ENCODE peak calls at places on chromosomes 6 and 20, in eight cellular contexts. One of them, this sample, is unnamed.

GRCh38 chr20:18404172-18404571 is 62.7 kb downstream of the DZANK1 start:
- DNase-seq in GM23248: peak
- DNase-seq in activated naive CD4-positive, alpha-beta T cell: no peak
- DNase-seq in AG04450: no peak
- DNase-seq in NCI-H510A treated with DMSO at 0.1 percent for 48 hours: no peak
- DNase-seq in AG04449: no peak
- DNase-seq in left lung: no peak
- DNase-seq in KG1: no peak
- DNase-seq in this sample: peak

GRCh38 chr6:161256390-161256789 is 17.5 kb downstream of the AGPAT4 start:
- DNase-seq in GM23248: no peak
- DNase-seq in left lung: no peak
- DNase-seq in activated naive CD4-positive, alpha-beta T cell: no peak
- DNase-seq in AG04450: no peak
- DNase-seq in KG1: no peak
- DNase-seq in NCI-H510A treated with DMSO at 0.1 percent for 48 hours: no peak
- DNase-seq in AG04449: no peak
- DNase-seq in this sample: no peak

GRCh38 chr6:147022041-147022440 is 182.2 kb upstream of the STXBP5 start:
- DNase-seq in GM23248: peak
- DNase-seq in activated naive CD4-positive, alpha-beta T cell: no peak
- DNase-seq in AG04449: no peak
- DNase-seq in NCI-H510A treated with DMSO at 0.1 percent for 48 hours: no peak
- DNase-seq in left lung: no peak
- DNase-seq in AG04450: no peak
- DNase-seq in KG1: no peak
- DNase-seq in this sample: peak

GRCh38 chr6:49923826-49924225 is 40.1 kb downstream of the DEFB114 start:
- DNase-seq in activated naive CD4-positive, alpha-beta T cell: no peak
- DNase-seq in KG1: no peak
- DNase-seq in left lung: no peak
- DNase-seq in GM23248: no peak
- DNase-seq in NCI-H510A treated with DMSO at 0.1 percent for 48 hours: peak
- DNase-seq in AG04449: no peak
- DNase-seq in AG04450: no peak
- DNase-seq in this sample: no peak

GRCh38 chr6:132491303-132491702 is 21.6 kb downstream of the STX7 start:
- DNase-seq in KG1: no peak
- DNase-seq in activated naive CD4-positive, alpha-beta T cell: no peak
- DNase-seq in AG04449: no peak
- DNase-seq in left lung: no peak
- DNase-seq in NCI-H510A treated with DMSO at 0.1 percent for 48 hours: no peak
- DNase-seq in GM23248: peak
- DNase-seq in AG04450: no peak
- DNase-seq in this sample: peak

GRCh38 chr20:41476013-41476441 is 109.4 kb upstream of the EMILIN3 start:
- DNase-seq in GM23248: peak
- DNase-seq in left lung: no peak
- DNase-seq in activated naive CD4-positive, alpha-beta T cell: no peak
- DNase-seq in AG04449: no peak
- DNase-seq in KG1: no peak
- DNase-seq in AG04450: peak
- DNase-seq in NCI-H510A treated with DMSO at 0.1 percent for 48 hours: peak
- DNase-seq in this sample: peak

GRCh38 chr6:15427360-15428070 is 181.6 kb downstream of the JARID2 start:
- DNase-seq in GM23248: no peak
- DNase-seq in left lung: no peak
- DNase-seq in AG04449: no peak
- DNase-seq in AG04450: no peak
- DNase-seq in KG1: no peak
- DNase-seq in activated naive CD4-positive, alpha-beta T cell: no peak
- DNase-seq in NCI-H510A treated with DMSO at 0.1 percent for 48 hours: peak
- DNase-seq in this sample: no peak

GRCh38 chr6:44428682-44429081 is 41.2 kb downstream of the CDC5L start:
- DNase-seq in activated naive CD4-positive, alpha-beta T cell: no peak
- DNase-seq in AG04449: no peak
- DNase-seq in AG04450: no peak
- DNase-seq in GM23248: peak
- DNase-seq in NCI-H510A treated with DMSO at 0.1 percent for 48 hours: no peak
- DNase-seq in KG1: no peak
- DNase-seq in left lung: no peak
- DNase-seq in this sample: no peak

GRCh38 chr6:25107218-25107617 is 171.5 kb upstream of the RIPOR2 start:
- DNase-seq in AG04450: no peak
- DNase-seq in KG1: no peak
- DNase-seq in left lung: no peak
- DNase-seq in activated naive CD4-positive, alpha-beta T cell: no peak
- DNase-seq in AG04449: no peak
- DNase-seq in NCI-H510A treated with DMSO at 0.1 percent for 48 hours: peak
- DNase-seq in GM23248: no peak
- DNase-seq in this sample: no peak

GRCh38 chr6:45812937-45813336 is 202.7 kb downstream of the CLIC5 start:
- DNase-seq in activated naive CD4-positive, alpha-beta T cell: no peak
- DNase-seq in AG04450: no peak
- DNase-seq in AG04449: no peak
- DNase-seq in KG1: no peak
- DNase-seq in GM23248: no peak
- DNase-seq in left lung: no peak
- DNase-seq in NCI-H510A treated with DMSO at 0.1 percent for 48 hours: no peak
- DNase-seq in this sample: peak

GRCh38 chr20:6882911-6883310 is 115.4 kb downstream of the BMP2 start:
- DNase-seq in left lung: no peak
- DNase-seq in NCI-H510A treated with DMSO at 0.1 percent for 48 hours: no peak
- DNase-seq in activated naive CD4-positive, alpha-beta T cell: no peak
- DNase-seq in GM23248: peak
- DNase-seq in KG1: no peak
- DNase-seq in AG04449: no peak
- DNase-seq in AG04450: no peak
- DNase-seq in this sample: peak

GRCh38 chr20:5535211-5535756 is 214.9 kb upstream of the SHLD1 start:
- DNase-seq in AG04449: peak
- DNase-seq in NCI-H510A treated with DMSO at 0.1 percent for 48 hours: no peak
- DNase-seq in GM23248: peak
- DNase-seq in AG04450: peak
- DNase-seq in activated naive CD4-positive, alpha-beta T cell: no peak
- DNase-seq in left lung: no peak
- DNase-seq in KG1: no peak
- DNase-seq in this sample: no peak

GRCh38 chr6:43173496-43174262 is 2.6 kb downstream of the SRF start:
- DNase-seq in activated naive CD4-positive, alpha-beta T cell: no peak
- DNase-seq in AG04449: no peak
- DNase-seq in KG1: no peak
- DNase-seq in NCI-H510A treated with DMSO at 0.1 percent for 48 hours: no peak
- DNase-seq in GM23248: no peak
- DNase-seq in left lung: no peak
- DNase-seq in AG04450: no peak
- DNase-seq in this sample: no peak

GRCh38 chr6:131023834-131024504 is 39.1 kb downstream of the EPB41L2 start:
- DNase-seq in activated naive CD4-positive, alpha-beta T cell: no peak
- DNase-seq in left lung: no peak
- DNase-seq in AG04450: peak
- DNase-seq in GM23248: peak
- DNase-seq in NCI-H510A treated with DMSO at 0.1 percent for 48 hours: no peak
- DNase-seq in KG1: no peak
- DNase-seq in AG04449: no peak
- DNase-seq in this sample: peak

GRCh38 chr6:141724731-141725130 is 408.0 kb upstream of the GJE1 start:
- DNase-seq in NCI-H510A treated with DMSO at 0.1 percent for 48 hours: no peak
- DNase-seq in activated naive CD4-positive, alpha-beta T cell: no peak
- DNase-seq in left lung: no peak
- DNase-seq in AG04449: no peak
- DNase-seq in AG04450: no peak
- DNase-seq in KG1: no peak
- DNase-seq in GM23248: no peak
- DNase-seq in this sample: no peak

GRCh38 chr6:51618563-51618962 is 468.9 kb downstream of the PKHD1 start:
- DNase-seq in KG1: no peak
- DNase-seq in left lung: no peak
- DNase-seq in AG04449: no peak
- DNase-seq in activated naive CD4-positive, alpha-beta T cell: no peak
- DNase-seq in NCI-H510A treated with DMSO at 0.1 percent for 48 hours: no peak
- DNase-seq in AG04450: no peak
- DNase-seq in GM23248: no peak
- DNase-seq in this sample: no peak

GRCh38 chr6:82954937-82955577 is 110.6 kb downstream of the UBE3D start:
- DNase-seq in AG04450: peak
- DNase-seq in NCI-H510A treated with DMSO at 0.1 percent for 48 hours: no peak
- DNase-seq in left lung: no peak
- DNase-seq in activated naive CD4-positive, alpha-beta T cell: no peak
- DNase-seq in AG04449: no peak
- DNase-seq in KG1: no peak
- DNase-seq in GM23248: peak
- DNase-seq in this sample: peak

GRCh38 chr20:53819973-53820451 is 226.4 kb upstream of the ZNF217 start:
- DNase-seq in GM23248: no peak
- DNase-seq in KG1: no peak
- DNase-seq in AG04449: no peak
- DNase-seq in AG04450: no peak
- DNase-seq in NCI-H510A treated with DMSO at 0.1 percent for 48 hours: no peak
- DNase-seq in activated naive CD4-positive, alpha-beta T cell: no peak
- DNase-seq in left lung: no peak
- DNase-seq in this sample: no peak

This sample was measured in astrocyte of the cerebellum.